ENCODE peak calls at places on chromosomes 1 and 21, in nine cellular contexts. O is heart left ventricle; M is Caco-2; I is CD8-positive, alpha-beta T cell; R is Panc1; A is Karpas-422; B is GM23338; C is tibial nerve; W is spleen. Q is an unnamed sample.

GRCh38 chr1:13948396-13948795 is 248.4 kb downstream of the PRDM2 start:
- DNase-seq in O (no peak), M (no peak), I (no peak), R (no peak), A (no peak), B (no peak), C (no peak), W (no peak), Q (no peak)

GRCh38 chr1:111707906-111708305 is 31.3 kb downstream of the INKA2 start:
- DNase-seq in O (no peak), M (no peak), I (no peak), R (no peak), A (no peak), B (no peak), C (no peak), W (peak; percentile 77), Q (no peak)

GRCh38 chr21:44449473-44450363 is 5.6 kb upstream of the LRRC3 start:
- DNase-seq in O (no peak), M (peak; percentile 29), I (no peak), R (no peak), A (no peak), B (no peak), C (no peak), W (peak; percentile 61), Q (no peak)

GRCh38 chr1:163875214-163875926 is 553.6 kb downstream of the NUF2 start:
- DNase-seq in O (peak; percentile 15), M (no peak), I (no peak), R (no peak), A (no peak), B (no peak), C (peak; percentile 18), W (no peak), Q (no peak)

GRCh38 chr1:27071049-27071416 is 58.4 kb upstream of the TENT5B start:
- DNase-seq in O (peak; percentile 26), M (no peak), I (no peak), R (no peak), A (no peak), B (peak; percentile 71), C (no peak), W (no peak), Q (no peak)

GRCh38 chr21:15549671-15550070 is 180.1 kb upstream of the USP25 start:
- DNase-seq in O (no peak), M (no peak), I (no peak), R (no peak), A (no peak), B (peak; percentile 67), C (no peak), W (no peak), Q (no peak)

GRCh38 chr1:175364424-175365076 is 172.0 kb upstream of the KIAA0040 start:
- DNase-seq in O (no peak), M (no peak), I (no peak), R (no peak), A (no peak), B (no peak), C (no peak), W (no peak), Q (no peak)

GRCh38 chr1:92376345-92376744 is 77.5 kb downstream of the RPAP2 start:
- DNase-seq in O (no peak), M (no peak), I (no peak), R (no peak), A (no peak), B (no peak), C (no peak), W (no peak), Q (no peak)

GRCh38 chr1:67732750-67733151 is 47.8 kb downstream of the GADD45A start:
- DNase-seq in O (peak; percentile 68), M (no peak), I (no peak), R (no peak), A (no peak), B (no peak), C (no peak), W (no peak), Q (no peak)

GRCh38 chr1:176241385-176242015 is 34.4 kb upstream of the COP1 start:
- DNase-seq in O (no peak), M (no peak), I (no peak), R (peak; percentile 43), A (no peak), B (peak; percentile 8), C (no peak), W (no peak), Q (no peak)

GRCh38 chr1:151620286-151620685 is 8.4 kb downstream of the SNX27 start:
- DNase-seq in O (no peak), M (no peak), I (no peak), R (no peak), A (no peak), B (no peak), C (no peak), W (no peak), Q (no peak)

GRCh38 chr1:174998569-174999215 is 1.1 kb upstream of the CACYBP start:
- DNase-seq in O (peak; percentile 19), M (peak; percentile 59), I (peak; percentile 33), R (peak; percentile 48), A (peak; percentile 92), B (peak; percentile 84), C (peak; percentile 56), W (peak; percentile 83), Q (peak; percentile 57)

GRCh38 chr1:27522148-27522859 is 32.3 kb upstream of the WASF2 start:
- DNase-seq in O (no peak), M (no peak), I (peak; percentile 46), R (no peak), A (no peak), B (no peak), C (no peak), W (peak; percentile 77), Q (peak; percentile 88)

GRCh38 chr1:53946252-53947171 is at the start of gene LRRC42:
- DNase-seq in O (no peak), M (no peak), I (no peak), R (no peak), A (no peak), B (peak; percentile 76), C (no peak), W (no peak), Q (no peak)

GRCh38 chr1:53949023-53949611 is 3.0 kb downstream of the LRRC42 start:
- DNase-seq in O (no peak), M (no peak), I (no peak), R (no peak), A (peak; percentile 78), B (peak; percentile 86), C (no peak), W (no peak), Q (no peak)

GRCh38 chr1:53945433-53946251 is at the start of gene IFT25:
- DNase-seq in O (peak; percentile 95), M (peak; percentile 93), I (peak; percentile 98), R (peak; percentile 68), A (peak; percentile 98), B (peak; percentile 92), C (peak; percentile 97), W (peak; percentile 100), Q (peak; percentile 97)

GRCh38 chr1:53948291-53948690 is 2.1 kb downstream of the LRRC42 start:
- DNase-seq in O (no peak), M (no peak), I (no peak), R (no peak), A (no peak), B (no peak), C (no peak), W (no peak), Q (no peak)

DNA sequence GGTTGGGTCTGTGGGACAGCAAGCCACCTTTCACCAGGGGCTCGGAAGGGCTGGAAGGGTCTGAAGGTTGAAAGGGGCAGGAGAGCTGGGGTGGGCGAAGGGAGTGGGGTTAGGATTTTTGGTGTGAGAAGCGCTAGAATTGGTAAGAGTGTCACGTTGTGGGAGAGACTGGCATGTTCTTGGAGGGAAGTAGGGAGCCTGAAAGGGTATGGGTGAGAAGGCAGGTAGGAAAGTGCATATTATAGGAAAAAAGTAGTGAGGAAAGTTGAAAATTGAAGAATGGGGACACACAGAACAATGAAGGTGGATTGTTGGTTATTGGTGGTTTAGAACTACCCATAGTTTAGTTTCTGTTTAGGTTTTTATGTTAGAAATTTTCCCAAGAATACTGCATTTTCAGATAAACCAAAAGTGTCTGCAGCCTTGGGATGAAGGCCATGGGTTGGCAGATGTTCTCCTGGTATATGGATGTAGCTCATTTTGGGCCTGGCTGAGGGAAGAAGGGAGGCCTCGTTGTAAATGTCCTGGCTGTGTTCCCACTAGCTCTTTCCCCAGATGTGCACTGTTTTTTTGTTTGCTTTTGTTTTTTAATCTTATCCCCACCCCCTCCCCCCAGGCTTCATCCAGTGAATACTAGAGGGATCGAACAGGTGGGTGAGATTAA is 1.2 kb downstream of the LRRC42 start:
- DNase-seq in O (no peak), M (no peak), I (no peak), R (no peak), A (no peak), B (no peak), C (no peak), W (peak; percentile 78), Q (no peak)
- H3K4me1 ChIP-seq in O (peaks cover 40% of the 10 kb centered on the region), M (peaks cover 17% of the 10 kb centered on the region), I (peaks cover 27% of the 10 kb centered on the region), R (peaks cover 26% of the 10 kb centered on the region), A (peaks cover 53% of the 10 kb centered on the region), B (peaks cover 56% of the 10 kb centered on the region), C (peaks cover 57% of the 10 kb centered on the region), W (peaks cover 50% of the 10 kb centered on the region), Q (peaks cover 17% of the 10 kb centered on the region)

GRCh38 chr1:54371038-54371935 is 34.9 kb downstream of the SSBP3 start:
- DNase-seq in O (no peak), M (no peak), I (no peak), R (no peak), A (no peak), B (no peak), C (no peak), W (no peak), Q (no peak)
- H3K36me3 ChIP-seq in O (no peaks in the 10 kb centered on the region), M (no peaks in the 10 kb centered on the region), I (no peaks in the 10 kb centered on the region), R (no peaks in the 10 kb centered on the region), A (no peaks in the 10 kb centered on the region), B (no peaks in the 10 kb centered on the region), C (no peaks in the 10 kb centered on the region), W (no peaks in the 10 kb centered on the region), Q (no peaks in the 10 kb centered on the region)

DNA sequence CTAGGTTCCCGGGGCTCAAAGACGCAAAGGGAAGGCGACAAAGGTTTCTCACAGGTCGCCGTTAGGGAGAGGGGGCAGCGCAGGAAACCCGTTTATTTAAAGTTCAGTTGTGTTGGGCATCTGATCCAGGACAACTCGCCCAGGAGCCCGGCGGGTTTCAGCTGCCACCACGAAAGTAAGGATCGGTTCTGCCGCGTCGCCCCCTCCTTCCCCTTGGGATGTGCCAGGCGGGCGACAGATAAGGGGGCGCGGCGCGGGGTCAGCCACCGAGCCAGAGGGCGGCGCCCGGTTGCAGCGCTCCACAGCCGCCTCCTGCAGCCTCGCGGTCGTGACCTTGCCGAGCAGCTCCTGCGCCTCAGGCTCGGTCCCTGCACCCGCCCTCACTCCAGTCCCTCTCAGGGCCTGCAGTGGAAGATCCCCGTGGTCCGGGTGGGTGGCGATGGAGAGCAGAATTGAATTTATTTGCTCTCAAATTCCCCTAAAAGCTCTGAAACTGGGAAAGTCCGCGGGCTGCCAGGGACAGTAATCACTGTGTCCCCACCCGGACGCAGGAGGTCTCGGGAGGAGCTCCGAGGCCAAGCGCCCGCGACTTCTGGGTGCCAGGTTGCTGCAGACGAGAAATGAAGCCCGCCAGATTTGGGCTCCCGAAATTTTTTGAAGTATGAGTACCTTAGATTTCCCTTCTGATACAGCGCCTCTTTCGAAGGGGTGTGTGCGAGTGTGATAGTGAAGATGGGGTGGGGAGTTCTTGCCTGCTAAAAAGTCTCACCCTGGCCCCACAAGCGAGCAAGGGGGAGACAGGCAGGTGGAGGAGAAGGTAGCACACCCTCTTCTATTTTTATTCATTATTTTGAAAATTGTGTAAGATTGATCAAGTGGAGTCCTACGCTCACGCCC is 28.4 kb upstream of the NFIA start:
- DNase-seq in O (peak; percentile 64), M (no peak), I (no peak), R (no peak), A (peak; percentile 63), B (peak; percentile 58), C (peak; percentile 17), W (peak; percentile 86), Q (no peak)
- H3K4me1 ChIP-seq in O (peaks cover 70% of the 10 kb centered on the region), M (no peaks in the 10 kb centered on the region), I (peaks cover 28% of the 10 kb centered on the region), R (peaks cover 46% of the 10 kb centered on the region), A (peaks cover 33% of the 10 kb centered on the region), B (peaks cover 67% of the 10 kb centered on the region), C (peaks cover 64% of the 10 kb centered on the region), W (peaks cover 93% of the 10 kb centered on the region), Q (peaks cover 19% of the 10 kb centered on the region)

GRCh38 chr1:214670098-214670497 is 67.1 kb downstream of the CENPF start:
- DNase-seq in O (no peak), M (no peak), I (no peak), R (no peak), A (no peak), B (no peak), C (peak; percentile 76), W (no peak), Q (no peak)
- H3K36me3 ChIP-seq in O (no peaks in the 10 kb centered on the region), M (no peaks in the 10 kb centered on the region), I (no peaks in the 10 kb centered on the region), R (peaks cover 17% of the 10 kb centered on the region), A (peaks cover 48% of the 10 kb centered on the region), B (peaks cover 21% of the 10 kb centered on the region), C (no peaks in the 10 kb centered on the region), W (no peaks in the 10 kb centered on the region), Q (no peaks in the 10 kb centered on the region)